ENCODE peak calls at places on chromosome 19, in nine cellular contexts. W, T, E, P, L, M, Z, R and X are unnamed samples.

GRCh38 chr19:30074741-30075460 is 132.9 kb downstream of the URI1 start:
- DNase-seq in W (no peak), T (no peak), E (peak), P (no peak), L (no peak), M (no peak), Z (no peak), R (no peak), X (no peak)

GRCh38 chr19:13298565-13299481 is 148.6 kb downstream of the IER2 start:
- DNase-seq in W (no peak), T (no peak), E (no peak), P (no peak), L (no peak), M (no peak), Z (no peak), R (no peak), X (no peak)

GRCh38 chr19:16465239-16465638 is 6.5 kb downstream of the EPS15L1 start:
- DNase-seq in W (no peak), T (no peak), E (no peak), P (no peak), L (no peak), M (no peak), Z (no peak), R (no peak), X (no peak)

GRCh38 chr19:18682807-18683108 is 722 bp upstream of the CRTC1 start:
- DNase-seq in W (peak), T (no peak), E (no peak), P (no peak), L (no peak), M (no peak), Z (no peak), R (no peak), X (no peak)

GRCh38 chr19:8239528-8240273 is 30.5 kb downstream of the CERS4 start:
- DNase-seq in W (no peak), T (no peak), E (no peak), P (no peak), L (no peak), M (no peak), Z (no peak), R (no peak), X (no peak)

GRCh38 chr19:18603958-18604819 is 2.4 kb downstream of the CRLF1 start:
- DNase-seq in W (no peak), T (no peak), E (no peak), P (no peak), L (no peak), M (no peak), Z (no peak), R (no peak), X (no peak)

GRCh38 chr19:1591421-1592022 is 1.1 kb downstream of the MBD3 start:
- DNase-seq in W (no peak), T (no peak), E (no peak), P (no peak), L (no peak), M (no peak), Z (no peak), R (no peak), X (no peak)

GRCh38 chr19:55801416-55801815 is 30.4 kb downstream of the NLRP11 start:
- DNase-seq in W (no peak), T (no peak), E (no peak), P (no peak), L (no peak), M (no peak), Z (no peak), R (no peak), X (no peak)

GRCh38 chr19:57302020-57302465 is 18.2 kb upstream of the ZNF543 start:
- DNase-seq in W (no peak), T (no peak), E (peak), P (no peak), L (no peak), M (peak), Z (no peak), R (no peak), X (peak)

GRCh38 chr19:798415-799075 is 1.3 kb downstream of the PTBP1 start:
- DNase-seq in W (no peak), T (no peak), E (no peak), P (peak), L (no peak), M (no peak), Z (no peak), R (no peak), X (no peak)

GRCh38 chr19:970695-971094 is 13.4 kb upstream of the WDR18 start:
- DNase-seq in W (peak), T (no peak), E (no peak), P (no peak), L (no peak), M (no peak), Z (no peak), R (no peak), X (no peak)